ENCODE peak calls at places on chromosomes 11 and 22, in eight cellular contexts. One of them, this sample, is unnamed. For H3K27me3, the result is how much of the 10 kb centered on the place peaks cover.

GRCh38 chr11:115166826-115167225 is 337.4 kb downstream of the CADM1 start:
- DNase-seq in endothelial cell of umbilical vein: no peak
- DNase-seq in fibroblast of lung: no peak
- DNase-seq in lower lobe of right lung: no peak
- DNase-seq in thoracic aorta: no peak
- DNase-seq in CD4-positive, CD25-positive, alpha-beta regulatory T cell: no peak
- DNase-seq in colonic mucosa: no peak
- DNase-seq in effector memory CD4-positive, alpha-beta T cell: no peak
- DNase-seq in this sample: no peak

GRCh38 chr11:65555693-65556231 is 2.4 kb downstream of the LTBP3 start:
- DNase-seq in lower lobe of right lung: no peak
- DNase-seq in effector memory CD4-positive, alpha-beta T cell: no peak
- DNase-seq in thoracic aorta: peak
- DNase-seq in CD4-positive, CD25-positive, alpha-beta regulatory T cell: no peak
- DNase-seq in fibroblast of lung: peak
- DNase-seq in colonic mucosa: peak
- DNase-seq in endothelial cell of umbilical vein: peak
- DNase-seq in this sample: peak

GRCh38 chr11:134074346-134074745 is 5.5 kb downstream of the JAM3 start:
- DNase-seq in effector memory CD4-positive, alpha-beta T cell: no peak
- DNase-seq in endothelial cell of umbilical vein: peak
- DNase-seq in fibroblast of lung: no peak
- DNase-seq in lower lobe of right lung: no peak
- DNase-seq in CD4-positive, CD25-positive, alpha-beta regulatory T cell: no peak
- DNase-seq in thoracic aorta: no peak
- DNase-seq in colonic mucosa: no peak
- DNase-seq in this sample: peak

GRCh38 chr11:50298182-50298988 is 265.7 kb downstream of the OR4C45 start:
- DNase-seq in fibroblast of lung: no peak
- DNase-seq in thoracic aorta: no peak
- DNase-seq in effector memory CD4-positive, alpha-beta T cell: no peak
- DNase-seq in lower lobe of right lung: no peak
- DNase-seq in CD4-positive, CD25-positive, alpha-beta regulatory T cell: no peak
- DNase-seq in colonic mucosa: no peak
- DNase-seq in endothelial cell of umbilical vein: no peak
- DNase-seq in this sample: no peak

GRCh38 chr11:92376146-92376599 is 151.6 kb downstream of the FAT3 start:
- DNase-seq in thoracic aorta: no peak
- DNase-seq in effector memory CD4-positive, alpha-beta T cell: no peak
- DNase-seq in lower lobe of right lung: no peak
- DNase-seq in endothelial cell of umbilical vein: no peak
- DNase-seq in colonic mucosa: no peak
- DNase-seq in fibroblast of lung: peak
- DNase-seq in CD4-positive, CD25-positive, alpha-beta regulatory T cell: no peak
- DNase-seq in this sample: no peak

GRCh38 chr11:128764617-128765095 is 70.8 kb downstream of the FLI1 start:
- DNase-seq in effector memory CD4-positive, alpha-beta T cell: no peak
- DNase-seq in fibroblast of lung: no peak
- DNase-seq in colonic mucosa: peak
- DNase-seq in thoracic aorta: no peak
- DNase-seq in CD4-positive, CD25-positive, alpha-beta regulatory T cell: no peak
- DNase-seq in lower lobe of right lung: peak
- DNase-seq in endothelial cell of umbilical vein: no peak
- DNase-seq in this sample: no peak

GRCh38 chr11:7098235-7098832 is 9.5 kb downstream of the RBMXL2 start:
- DNase-seq in fibroblast of lung: peak
- DNase-seq in endothelial cell of umbilical vein: peak
- DNase-seq in colonic mucosa: no peak
- DNase-seq in CD4-positive, CD25-positive, alpha-beta regulatory T cell: no peak
- DNase-seq in effector memory CD4-positive, alpha-beta T cell: no peak
- DNase-seq in thoracic aorta: no peak
- DNase-seq in lower lobe of right lung: no peak
- DNase-seq in this sample: no peak

GRCh38 chr22:39360674-39361413 is 11.1 kb downstream of the SYNGR1 start:
- DNase-seq in thoracic aorta: no peak
- DNase-seq in colonic mucosa: no peak
- DNase-seq in CD4-positive, CD25-positive, alpha-beta regulatory T cell: no peak
- DNase-seq in fibroblast of lung: no peak
- DNase-seq in endothelial cell of umbilical vein: no peak
- DNase-seq in effector memory CD4-positive, alpha-beta T cell: no peak
- DNase-seq in lower lobe of right lung: no peak
- DNase-seq in this sample: no peak

GRCh38 chr11:98679673-98680072 is 341.1 kb upstream of the CNTN5 start:
- DNase-seq in thoracic aorta: no peak
- DNase-seq in fibroblast of lung: no peak
- DNase-seq in colonic mucosa: no peak
- DNase-seq in endothelial cell of umbilical vein: no peak
- DNase-seq in effector memory CD4-positive, alpha-beta T cell: no peak
- DNase-seq in lower lobe of right lung: no peak
- DNase-seq in CD4-positive, CD25-positive, alpha-beta regulatory T cell: no peak
- DNase-seq in this sample: no peak

GRCh38 chr11:75233688-75234295 is 6.8 kb upstream of the TPBGL start:
- DNase-seq in endothelial cell of umbilical vein: peak
- DNase-seq in lower lobe of right lung: no peak
- DNase-seq in thoracic aorta: no peak
- DNase-seq in colonic mucosa: peak
- DNase-seq in fibroblast of lung: peak
- DNase-seq in effector memory CD4-positive, alpha-beta T cell: no peak
- DNase-seq in CD4-positive, CD25-positive, alpha-beta regulatory T cell: no peak
- DNase-seq in this sample: peak

GRCh38 chr11:94731921-94732601 is 36.1 kb upstream of the AMOTL1 start:
- DNase-seq in effector memory CD4-positive, alpha-beta T cell: no peak
- DNase-seq in lower lobe of right lung: no peak
- DNase-seq in colonic mucosa: no peak
- DNase-seq in endothelial cell of umbilical vein: peak
- DNase-seq in fibroblast of lung: peak
- DNase-seq in thoracic aorta: no peak
- DNase-seq in CD4-positive, CD25-positive, alpha-beta regulatory T cell: no peak
- DNase-seq in this sample: peak

GRCh38 chr11:33227578-33228261 is 29.5 kb upstream of the HIPK3 start:
- DNase-seq in thoracic aorta: no peak
- DNase-seq in endothelial cell of umbilical vein: no peak
- DNase-seq in CD4-positive, CD25-positive, alpha-beta regulatory T cell: no peak
- DNase-seq in lower lobe of right lung: no peak
- DNase-seq in colonic mucosa: no peak
- DNase-seq in fibroblast of lung: peak
- DNase-seq in effector memory CD4-positive, alpha-beta T cell: no peak
- DNase-seq in this sample: no peak

GRCh38 chr11:115612331-115612730 is 108.1 kb upstream of the CADM1 start:
- DNase-seq in thoracic aorta: no peak
- DNase-seq in CD4-positive, CD25-positive, alpha-beta regulatory T cell: no peak
- DNase-seq in lower lobe of right lung: no peak
- DNase-seq in fibroblast of lung: peak
- DNase-seq in effector memory CD4-positive, alpha-beta T cell: no peak
- DNase-seq in endothelial cell of umbilical vein: no peak
- DNase-seq in colonic mucosa: no peak
- DNase-seq in this sample: peak

GRCh38 chr11:3914807-3915206 is 59.3 kb downstream of the STIM1 start:
- DNase-seq in thoracic aorta: no peak
- DNase-seq in fibroblast of lung: peak
- DNase-seq in effector memory CD4-positive, alpha-beta T cell: no peak
- DNase-seq in colonic mucosa: no peak
- DNase-seq in endothelial cell of umbilical vein: peak
- DNase-seq in CD4-positive, CD25-positive, alpha-beta regulatory T cell: no peak
- DNase-seq in lower lobe of right lung: no peak
- DNase-seq in this sample: no peak

GRCh38 chr11:2416765-2417164 is 16.2 kb downstream of the TSSC4 start:
- DNase-seq in lower lobe of right lung: no peak
- DNase-seq in colonic mucosa: no peak
- DNase-seq in effector memory CD4-positive, alpha-beta T cell: no peak
- DNase-seq in fibroblast of lung: no peak
- DNase-seq in thoracic aorta: no peak
- DNase-seq in CD4-positive, CD25-positive, alpha-beta regulatory T cell: no peak
- DNase-seq in endothelial cell of umbilical vein: no peak
- DNase-seq in this sample: no peak

GRCh38 chr11:75330279-75330678 is 21.2 kb downstream of the ARRB1 start:
- DNase-seq in colonic mucosa: peak
- DNase-seq in CD4-positive, CD25-positive, alpha-beta regulatory T cell: no peak
- DNase-seq in fibroblast of lung: peak
- DNase-seq in thoracic aorta: no peak
- DNase-seq in effector memory CD4-positive, alpha-beta T cell: no peak
- DNase-seq in lower lobe of right lung: no peak
- DNase-seq in endothelial cell of umbilical vein: peak
- DNase-seq in this sample: no peak

DNA sequence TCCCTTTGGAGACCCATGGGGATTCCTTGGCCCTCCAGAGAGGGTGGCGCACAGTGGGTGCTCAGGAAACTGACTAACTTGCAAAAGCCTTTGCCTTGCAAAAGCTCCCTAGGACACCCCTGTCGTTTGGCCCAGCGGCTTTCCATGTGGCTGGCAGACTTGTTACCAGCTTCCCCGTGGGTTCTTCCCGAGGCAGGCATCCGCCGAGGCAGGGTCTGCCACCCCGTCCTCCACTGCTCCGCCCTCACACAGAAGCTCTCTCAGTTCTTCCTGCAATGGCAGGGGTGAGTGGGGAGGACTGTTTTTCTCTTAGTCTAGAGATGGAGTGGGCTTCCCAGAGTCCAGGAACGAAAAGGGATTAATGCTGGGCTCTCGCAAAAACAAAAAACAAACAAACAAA is 23.0 kb downstream of the ALX4 start:
- DNase-seq in fibroblast of lung: no peak
- DNase-seq in colonic mucosa: no peak
- DNase-seq in endothelial cell of umbilical vein: no peak
- DNase-seq in thoracic aorta: no peak
- DNase-seq in CD4-positive, CD25-positive, alpha-beta regulatory T cell: no peak
- DNase-seq in effector memory CD4-positive, alpha-beta T cell: no peak
- DNase-seq in lower lobe of right lung: no peak
- DNase-seq in this sample: no peak
- H3K4me3 ChIP-seq in fibroblast of lung: no peak
- H3K4me3 ChIP-seq in colonic mucosa: no peak
- H3K4me3 ChIP-seq in endothelial cell of umbilical vein: no peak
- H3K4me3 ChIP-seq in thoracic aorta: no peak
- H3K4me3 ChIP-seq in CD4-positive, CD25-positive, alpha-beta regulatory T cell: no peak
- H3K4me3 ChIP-seq in effector memory CD4-positive, alpha-beta T cell: no peak
- H3K4me3 ChIP-seq in lower lobe of right lung: no peak
- H3K4me3 ChIP-seq in this sample: no peak

GRCh38 chr11:130145975-130146776 is 13.4 kb upstream of the ST14 start:
- DNase-seq in endothelial cell of umbilical vein: peak
- DNase-seq in colonic mucosa: peak
- DNase-seq in CD4-positive, CD25-positive, alpha-beta regulatory T cell: no peak
- DNase-seq in thoracic aorta: no peak
- DNase-seq in lower lobe of right lung: peak
- DNase-seq in fibroblast of lung: no peak
- DNase-seq in effector memory CD4-positive, alpha-beta T cell: peak
- DNase-seq in this sample: peak

GRCh38 chr11:130141561-130142341 is 17.8 kb upstream of the ST14 start:
- DNase-seq in thoracic aorta: no peak
- DNase-seq in lower lobe of right lung: no peak
- DNase-seq in CD4-positive, CD25-positive, alpha-beta regulatory T cell: no peak
- DNase-seq in fibroblast of lung: no peak
- DNase-seq in effector memory CD4-positive, alpha-beta T cell: no peak
- DNase-seq in endothelial cell of umbilical vein: no peak
- DNase-seq in colonic mucosa: no peak
- DNase-seq in this sample: peak

GRCh38 chr11:130145328-130145812 is 14.2 kb upstream of the ST14 start:
- DNase-seq in thoracic aorta: no peak
- DNase-seq in colonic mucosa: peak
- DNase-seq in fibroblast of lung: no peak
- DNase-seq in lower lobe of right lung: no peak
- DNase-seq in CD4-positive, CD25-positive, alpha-beta regulatory T cell: no peak
- DNase-seq in effector memory CD4-positive, alpha-beta T cell: no peak
- DNase-seq in endothelial cell of umbilical vein: no peak
- DNase-seq in this sample: no peak

GRCh38 chr11:130144721-130145327 is 14.8 kb upstream of the ST14 start:
- DNase-seq in fibroblast of lung: no peak
- DNase-seq in CD4-positive, CD25-positive, alpha-beta regulatory T cell: no peak
- DNase-seq in colonic mucosa: no peak
- DNase-seq in endothelial cell of umbilical vein: no peak
- DNase-seq in thoracic aorta: no peak
- DNase-seq in lower lobe of right lung: no peak
- DNase-seq in effector memory CD4-positive, alpha-beta T cell: no peak
- DNase-seq in this sample: no peak

DNA sequence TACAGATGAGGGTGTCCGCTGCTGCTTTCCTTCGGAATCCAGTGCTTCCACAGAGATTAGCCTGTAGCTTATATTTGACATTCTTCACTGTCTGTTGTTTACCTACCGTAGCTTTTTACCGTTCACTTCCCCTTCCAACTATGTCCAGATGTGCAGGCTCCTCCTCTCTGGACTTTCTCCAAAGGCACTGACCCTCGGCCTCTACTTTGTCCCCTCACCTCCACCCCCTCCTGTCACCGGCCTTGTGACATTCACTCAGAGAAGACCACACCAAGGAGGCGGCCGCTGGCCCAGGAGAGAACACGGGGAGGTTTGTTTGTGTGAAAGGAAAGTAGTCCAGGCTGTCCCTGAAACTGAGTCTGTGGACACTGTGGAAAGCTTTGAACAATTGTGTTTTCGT is 15.5 kb upstream of the ST14 start:
- DNase-seq in fibroblast of lung: no peak
- DNase-seq in thoracic aorta: no peak
- DNase-seq in effector memory CD4-positive, alpha-beta T cell: no peak
- DNase-seq in CD4-positive, CD25-positive, alpha-beta regulatory T cell: no peak
- DNase-seq in endothelial cell of umbilical vein: no peak
- DNase-seq in lower lobe of right lung: no peak
- DNase-seq in colonic mucosa: peak
- DNase-seq in this sample: peak
- H3K27me3 ChIP-seq in fibroblast of lung: under half
- H3K27me3 ChIP-seq in thoracic aorta: under half
- H3K27me3 ChIP-seq in effector memory CD4-positive, alpha-beta T cell: under half
- H3K27me3 ChIP-seq in CD4-positive, CD25-positive, alpha-beta regulatory T cell: under half
- H3K27me3 ChIP-seq in endothelial cell of umbilical vein: under half
- H3K27me3 ChIP-seq in lower lobe of right lung: under half
- H3K27me3 ChIP-seq in colonic mucosa: under half
- H3K27me3 ChIP-seq in this sample: under half

GRCh38 chr11:77081976-77082836 is 15.4 kb downstream of the CAPN5 start:
- DNase-seq in thoracic aorta: peak
- DNase-seq in lower lobe of right lung: peak
- DNase-seq in CD4-positive, CD25-positive, alpha-beta regulatory T cell: no peak
- DNase-seq in effector memory CD4-positive, alpha-beta T cell: no peak
- DNase-seq in fibroblast of lung: no peak
- DNase-seq in colonic mucosa: no peak
- DNase-seq in endothelial cell of umbilical vein: no peak
- DNase-seq in this sample: peak
- H3K4me3 ChIP-seq in thoracic aorta: no peak
- H3K4me3 ChIP-seq in lower lobe of right lung: no peak
- H3K4me3 ChIP-seq in CD4-positive, CD25-positive, alpha-beta regulatory T cell: no peak
- H3K4me3 ChIP-seq in effector memory CD4-positive, alpha-beta T cell: no peak
- H3K4me3 ChIP-seq in fibroblast of lung: no peak
- H3K4me3 ChIP-seq in colonic mucosa: no peak
- H3K4me3 ChIP-seq in endothelial cell of umbilical vein: no peak
- H3K4me3 ChIP-seq in this sample: no peak

DNA sequence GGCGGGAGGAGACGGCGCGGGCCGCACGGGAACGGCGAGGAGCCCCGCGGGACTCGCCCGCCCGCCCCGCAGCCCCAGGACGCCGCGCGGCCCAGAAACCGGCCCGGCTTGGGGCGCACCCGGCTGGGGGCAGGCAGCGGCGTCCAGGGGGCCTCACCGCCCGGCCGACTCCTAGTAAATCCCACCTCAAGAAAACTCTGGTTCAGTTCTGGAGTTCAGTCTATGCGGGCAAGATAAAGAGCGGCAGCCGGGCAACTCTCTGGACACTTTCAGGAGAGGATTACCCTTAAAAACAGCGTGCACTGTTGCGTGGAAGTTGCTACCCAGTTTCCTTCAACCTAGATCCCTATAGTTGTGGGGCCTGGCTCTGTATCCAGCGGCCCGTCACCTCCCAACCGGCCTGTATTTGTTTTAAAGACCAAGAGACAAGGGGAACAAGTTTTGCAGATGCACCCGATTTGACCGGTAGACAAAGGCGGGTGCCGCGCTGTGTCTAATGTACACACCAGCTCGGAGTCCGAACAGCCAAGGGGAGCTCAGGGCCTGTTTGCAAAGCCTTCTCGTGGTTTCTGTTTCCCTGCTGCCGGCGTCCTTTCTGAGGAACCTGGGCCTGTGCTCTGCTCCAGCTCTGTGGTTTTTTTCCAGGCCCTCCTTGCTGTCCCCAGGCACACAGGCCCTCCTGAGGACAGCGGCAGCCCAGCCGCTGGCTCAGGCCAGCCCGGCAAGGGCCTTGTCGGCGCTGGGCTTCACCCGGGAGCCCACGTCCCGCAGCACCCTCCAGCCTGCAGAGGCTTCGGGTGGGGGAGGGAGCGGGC is 1.1 kb downstream of the TBX1 start:
- DNase-seq in endothelial cell of umbilical vein: no peak
- DNase-seq in colonic mucosa: no peak
- DNase-seq in thoracic aorta: no peak
- DNase-seq in effector memory CD4-positive, alpha-beta T cell: no peak
- DNase-seq in lower lobe of right lung: no peak
- DNase-seq in CD4-positive, CD25-positive, alpha-beta regulatory T cell: no peak
- DNase-seq in fibroblast of lung: no peak
- DNase-seq in this sample: no peak
- H3K27me3 ChIP-seq in endothelial cell of umbilical vein: under half
- H3K27me3 ChIP-seq in colonic mucosa: half or more
- H3K27me3 ChIP-seq in thoracic aorta: under half
- H3K27me3 ChIP-seq in effector memory CD4-positive, alpha-beta T cell: under half
- H3K27me3 ChIP-seq in lower lobe of right lung: half or more
- H3K27me3 ChIP-seq in CD4-positive, CD25-positive, alpha-beta regulatory T cell: under half
- H3K27me3 ChIP-seq in fibroblast of lung: half or more
- H3K27me3 ChIP-seq in this sample: half or more